ENCODE peak calls at places on chromosomes 12 and 14, in nine cellular contexts. A, K, Z, J, X, P, M, Q and C are unnamed samples.

GRCh38 chr12:131034631-131035267 is 81.0 kb downstream of the ADGRD1 start:
- DNase-seq in M (no peak), Z (no peak), Q (no peak), K (no peak), A (no peak), P (no peak), J (no peak), X (no peak), C (no peak)

GRCh38 chr14:79260406-79260805 is 950.9 kb downstream of the DIO2 start:
- DNase-seq in M (no peak), Z (no peak), P (no peak), A (no peak), J (no peak), Q (no peak), K (no peak), X (no peak), C (no peak)

GRCh38 chr12:12741705-12742104 is 24.5 kb downstream of the CDKN1B start:
- DNase-seq in K (no peak), J (peak), Z (no peak), M (no peak), Q (no peak), X (no peak), P (no peak), A (no peak), C (no peak)

GRCh38 chr12:67773896-67774295 is 125.4 kb downstream of the DYRK2 start:
- DNase-seq in Z (no peak), X (no peak), J (no peak), A (no peak), P (peak), M (no peak), K (no peak), Q (no peak), C (no peak)

GRCh38 chr12:18145924-18146323 is 55.9 kb upstream of the RERGL start:
- DNase-seq in P (peak), X (no peak), M (no peak), Z (no peak), Q (no peak), A (no peak), K (no peak), J (no peak), C (peak)

GRCh38 chr12:66388512-66388911 is 86.2 kb downstream of the HELB start:
- DNase-seq in X (no peak), M (no peak), Q (no peak), K (no peak), Z (no peak), P (no peak), A (no peak), J (no peak), C (no peak)

GRCh38 chr14:94029250-94029649 is 3.1 kb downstream of the OTUB2 start:
- DNase-seq in K (no peak), A (no peak), X (no peak), Z (no peak), J (no peak), M (no peak), Q (no peak), P (no peak), C (no peak)

GRCh38 chr12:11607313-11608081 is 42.0 kb upstream of the ETV6 start:
- DNase-seq in P (peak), M (no peak), A (no peak), Q (peak), X (no peak), Z (no peak), K (no peak), J (no peak), C (no peak)

DNA sequence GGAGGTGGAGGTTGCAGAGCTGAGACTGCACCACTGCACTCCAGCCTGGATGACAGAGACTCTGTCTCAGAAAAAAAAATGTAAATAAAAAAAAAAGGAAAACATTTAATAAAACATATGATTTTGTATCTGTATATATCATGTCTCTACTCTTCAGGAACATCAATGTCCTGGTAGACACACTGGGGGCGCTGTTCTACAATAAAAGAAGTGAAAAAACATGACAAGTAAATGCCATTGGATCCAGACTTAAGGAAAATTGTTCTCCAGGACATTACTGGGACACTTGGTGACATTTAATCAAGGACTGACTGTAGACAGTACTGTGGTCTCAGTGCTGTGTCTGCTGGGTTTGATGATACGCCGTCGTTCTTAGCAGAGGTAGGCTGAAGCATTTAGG is 15.5 kb upstream of the KLC1 start:
- DNase-seq in J (no peak), P (peak), Z (no peak), Q (peak), M (no peak), A (no peak), X (no peak), K (no peak), C (no peak)
- TF ChIP-seq CTCF in J (no peak), P (peak), Z (no peak), Q (peak), M (no peak), A (no peak), X (no peak), K (no peak), C (peak)

GRCh38 chr12:48542300-48542928 is 17.0 kb downstream of the OR8S1 start:
- DNase-seq in A (no peak), X (peak), Q (peak), J (no peak), K (peak), P (peak), M (peak), Z (no peak), C (peak)
- TF ChIP-seq CTCF in A (peak), X (peak), Q (peak), J (peak), K (peak), P (peak), M (peak), Z (peak), C (peak)

GRCh38 chr12:76952995-76953394 is 74.2 kb upstream of the CSRP2 start:
- DNase-seq in X (no peak), J (no peak), Q (no peak), Z (no peak), A (no peak), P (peak), K (no peak), M (peak), C (peak)
- TF ChIP-seq CTCF in X (no peak), J (no peak), Q (no peak), Z (no peak), A (no peak), P (no peak), K (no peak), M (peak), C (peak)

GRCh38 chr12:52253391-52254179 is 20.5 kb downstream of the KRT7 start:
- DNase-seq in K (no peak), Q (no peak), X (no peak), J (no peak), M (no peak), P (no peak), Z (no peak), A (peak), C (peak)
- TF ChIP-seq CTCF in K (no peak), Q (no peak), X (no peak), J (no peak), M (no peak), P (no peak), Z (no peak), A (no peak), C (no peak)